ENCODE peak calls at places on chromosomes 5 and 9, in six cellular contexts. U is NCI-H1105; V is activated CD8-positive, alpha-beta memory T cell treated with anti-CD3 and anti-CD28 coated beads, Interleukin-2, amount 50 U/mL, for 4 hours; E is testis; H is stimulated activated CD8-positive, alpha-beta memory T cell treated with anti-CD3 and anti-CD28 coated beads, Interleukin-12 subunit alpha, Interleukin-12 subunit beta, amount 100 ng/mL, for 1 hour; Q is LoVo. I is an unnamed sample.

GRCh38 chr9:108039491-108039890 is 549.9 kb upstream of the KLF4 start:
- DNase-seq in U (no peak), H (no peak), V (no peak), Q (no peak), E (no peak), I (no peak)

GRCh38 chr9:137454506-137455360 is 4.4 kb downstream of the NSMF start:
- DNase-seq in U (no peak), H (no peak), E (peak; percentile 61), V (peak; percentile 17), Q (no peak), I (no peak)

GRCh38 chr9:103798620-103799019 is 295.5 kb upstream of the SMC2 start:
- DNase-seq in V (no peak), U (no peak), E (no peak), H (no peak), Q (peak; percentile 38), I (no peak)

GRCh38 chr5:132190161-132190817 is 37.4 kb downstream of the P4HA2 start:
- DNase-seq in Q (peak; percentile 78), U (peak; percentile 8), V (no peak), E (no peak), H (no peak), I (peak; percentile 73)

GRCh38 chr5:123422433-123423277 is 548 bp downstream of the CEP120 start:
- DNase-seq in V (no peak), U (peak; percentile 4), Q (peak; percentile 34), E (peak; percentile 40), H (peak; percentile 1), I (peak; percentile 33)

GRCh38 chr5:141343242-141343952 is at the start of gene PCDHGA3:
- DNase-seq in H (no peak), E (peak; percentile 69), Q (no peak), V (no peak), U (no peak), I (no peak)

GRCh38 chr9:84235516-84235915 is 105.0 kb downstream of the SLC28A3 start:
- DNase-seq in U (no peak), E (no peak), V (no peak), Q (no peak), H (no peak), I (no peak)

GRCh38 chr9:95264954-95265615 is 52.4 kb downstream of the FANCC start:
- DNase-seq in U (no peak), V (no peak), H (no peak), E (no peak), Q (peak; percentile 11), I (no peak)

GRCh38 chr5:110386782-110387181 is 339.7 kb downstream of the TMEM232 start:
- DNase-seq in V (no peak), E (no peak), H (no peak), U (no peak), Q (no peak), I (no peak)

GRCh38 chr9:83972286-83972685 is 7.7 kb downstream of the HNRNPK start:
- DNase-seq in V (no peak), U (no peak), E (no peak), Q (no peak), H (no peak), I (no peak)

GRCh38 chr5:116437922-116438578 is 136.6 kb downstream of the SEMA6A start:
- DNase-seq in V (no peak), H (no peak), U (no peak), Q (no peak), E (no peak), I (no peak)

GRCh38 chr9:77305622-77306365 is 128.5 kb downstream of the VPS13A start:
- DNase-seq in H (no peak), V (no peak), Q (no peak), U (no peak), E (no peak), I (no peak)

GRCh38 chr9:16058131-16058549 is 505.3 kb downstream of the CCDC171 start:
- DNase-seq in E (no peak), Q (no peak), U (no peak), H (no peak), V (no peak), I (no peak)

GRCh38 chr5:34998058-34998789 is 49.5 kb downstream of the AGXT2 start:
- DNase-seq in U (no peak), H (no peak), V (no peak), E (no peak), Q (no peak), I (no peak)

GRCh38 chr5:132495063-132495671 is 4.6 kb upstream of the IRF1 start:
- DNase-seq in U (no peak), Q (no peak), E (no peak), V (peak; percentile 15), H (no peak), I (no peak)

GRCh38 chr5:148343049-148343413 is 7.7 kb downstream of the SPINK9 start:
- DNase-seq in V (no peak), U (no peak), E (no peak), H (no peak), Q (peak; percentile 95), I (no peak)

GRCh38 chr5:95084757-95085156 is 200.1 kb downstream of the MCTP1 start:
- DNase-seq in H (no peak), V (no peak), U (no peak), Q (no peak), E (no peak), I (no peak)